ENCODE peak calls at places on chromosomes 6 and 20, in four cellular contexts. Z is epithelial cell of prostate, L is NCI-H1092, D is H7. U is an unnamed sample.

GRCh38 chr20:4412216-4412615 is 309.5 kb upstream of the PRND start:
- DNase-seq in Z (no peak), L (no peak), D (no peak), U (no peak)

GRCh38 chr6:3118353-3119039 is at the start of gene BPHL:
- DNase-seq in L (peak; percentile 61), Z (peak; percentile 71), D (peak; percentile 100), U (peak; percentile 98)

GRCh38 chr6:31246051-31246495 is 25.8 kb downstream of the HLA-C start:
- DNase-seq in D (no peak), Z (peak; percentile 88), L (no peak), U (no peak)

GRCh38 chr20:59164681-59165388 is 1.2 kb downstream of the ZNF831 start:
- DNase-seq in Z (no peak), D (no peak), L (no peak), U (no peak)

GRCh38 chr6:11618533-11618932 is 81.0 kb downstream of the TMEM170B start:
- DNase-seq in Z (no peak), D (no peak), L (no peak), U (no peak)

GRCh38 chr20:23034721-23035671 is at the start of gene SSTR4:
- DNase-seq in Z (no peak), L (no peak), D (peak; percentile 87), U (no peak)

GRCh38 chr6:146041282-146041681 is 12.4 kb downstream of the GRM1 start:
- DNase-seq in Z (peak; percentile 2), D (peak; percentile 12), L (no peak), U (peak; percentile 62)

GRCh38 chr6:157823523-157824370 is 701 bp downstream of the SNX9 start:
- DNase-seq in L (no peak), D (peak; percentile 70), Z (peak; percentile 61), U (peak; percentile 26)

GRCh38 chr20:56247954-56248782 is at the start of gene MC3R:
- DNase-seq in D (peak; percentile 11), Z (peak; percentile 3), L (peak; percentile 16), U (peak; percentile 17)

GRCh38 chr20:35368616-35369423 is 43.0 kb downstream of the UQCC1 start:
- DNase-seq in Z (no peak), L (no peak), D (no peak), U (peak; percentile 14)

GRCh38 chr6:105993769-105994521 is 92.2 kb upstream of the PRDM1 start:
- DNase-seq in L (no peak), D (peak; percentile 72), Z (no peak), U (peak; percentile 44)

U was measured in WTC11.